ENCODE peak calls at places on chromosomes 13 and 19, in six cellular contexts. One of them, this sample, is unnamed.

GRCh38 chr13:44231786-44232516 is 141.7 kb upstream of the SERP2 start:
- DNase-seq in H9: peak
- DNase-seq in H1: peak
- DNase-seq in neuronal stem cell: peak
- DNase-seq in IMR-90: peak
- DNase-seq in mesenchymal stem cell: peak
- DNase-seq in this sample: peak

GRCh38 chr19:44010468-44010867 is 7.7 kb downstream of the ZNF230 start:
- DNase-seq in H9: no peak
- DNase-seq in H1: no peak
- DNase-seq in neuronal stem cell: no peak
- DNase-seq in IMR-90: no peak
- DNase-seq in mesenchymal stem cell: no peak
- DNase-seq in this sample: no peak

GRCh38 chr13:32081591-32081990 is 50.0 kb downstream of the FRY start:
- DNase-seq in H9: no peak
- DNase-seq in H1: no peak
- DNase-seq in neuronal stem cell: no peak
- DNase-seq in IMR-90: no peak
- DNase-seq in mesenchymal stem cell: no peak
- DNase-seq in this sample: no peak

GRCh38 chr19:12801466-12802266 is at the start of the genes PRDX2 and THSD8:
- DNase-seq in H9: peak
- DNase-seq in H1: no peak
- DNase-seq in neuronal stem cell: peak
- DNase-seq in IMR-90: peak
- DNase-seq in mesenchymal stem cell: peak
- DNase-seq in this sample: no peak

GRCh38 chr19:42422092-42422575 is 5.1 kb downstream of the LIPE start:
- DNase-seq in H9: no peak
- DNase-seq in H1: no peak
- DNase-seq in neuronal stem cell: no peak
- DNase-seq in IMR-90: no peak
- DNase-seq in mesenchymal stem cell: no peak
- DNase-seq in this sample: no peak

GRCh38 chr13:34143637-34144036 is 325.7 kb downstream of the RFC3 start:
- DNase-seq in H9: no peak
- DNase-seq in H1: no peak
- DNase-seq in neuronal stem cell: no peak
- DNase-seq in IMR-90: no peak
- DNase-seq in mesenchymal stem cell: no peak
- DNase-seq in this sample: no peak

GRCh38 chr13:108363651-108364050 is 94.1 kb downstream of the TNFSF13B start:
- DNase-seq in H9: no peak
- DNase-seq in H1: no peak
- DNase-seq in neuronal stem cell: no peak
- DNase-seq in IMR-90: no peak
- DNase-seq in mesenchymal stem cell: no peak
- DNase-seq in this sample: no peak

GRCh38 chr19:750640-751423 is at the start of gene MISP:
- DNase-seq in H9: no peak
- DNase-seq in H1: no peak
- DNase-seq in neuronal stem cell: no peak
- DNase-seq in IMR-90: no peak
- DNase-seq in mesenchymal stem cell: no peak
- DNase-seq in this sample: no peak

GRCh38 chr19:36115453-36116343 is at the start of gene TBCB:
- DNase-seq in H9: no peak
- DNase-seq in H1: no peak
- DNase-seq in neuronal stem cell: no peak
- DNase-seq in IMR-90: peak
- DNase-seq in mesenchymal stem cell: peak
- DNase-seq in this sample: no peak

GRCh38 chr19:13881692-13882418 is 4.9 kb downstream of the NANOS3 start:
- DNase-seq in H9: no peak
- DNase-seq in H1: no peak
- DNase-seq in neuronal stem cell: no peak
- DNase-seq in IMR-90: peak
- DNase-seq in mesenchymal stem cell: peak
- DNase-seq in this sample: peak

GRCh38 chr19:21569497-21569870 is 64.1 kb downstream of the ZNF429 start:
- DNase-seq in H9: no peak
- DNase-seq in H1: no peak
- DNase-seq in neuronal stem cell: no peak
- DNase-seq in IMR-90: no peak
- DNase-seq in mesenchymal stem cell: no peak
- DNase-seq in this sample: peak

GRCh38 chr19:35068941-35069634 is 27.6 kb downstream of the HPN start:
- DNase-seq in H9: no peak
- DNase-seq in H1: no peak
- DNase-seq in neuronal stem cell: no peak
- DNase-seq in IMR-90: no peak
- DNase-seq in mesenchymal stem cell: no peak
- DNase-seq in this sample: no peak

GRCh38 chr13:24270639-24271131 is 38.7 kb upstream of the C1QTNF9 start:
- DNase-seq in H9: no peak
- DNase-seq in H1: no peak
- DNase-seq in neuronal stem cell: no peak
- DNase-seq in IMR-90: peak
- DNase-seq in mesenchymal stem cell: peak
- DNase-seq in this sample: peak

GRCh38 chr13:47603365-47603764 is 397.7 kb downstream of the SUCLA2 start:
- DNase-seq in H9: no peak
- DNase-seq in H1: no peak
- DNase-seq in neuronal stem cell: no peak
- DNase-seq in IMR-90: peak
- DNase-seq in mesenchymal stem cell: no peak
- DNase-seq in this sample: no peak
- H3K14ac ChIP-seq in H9: no peak
- H3K14ac ChIP-seq in H1: no peak
- H3K14ac ChIP-seq in neuronal stem cell: no peak
- H3K14ac ChIP-seq in IMR-90: no peak
- H3K14ac ChIP-seq in mesenchymal stem cell: no peak
- H3K14ac ChIP-seq in this sample: no peak

GRCh38 chr19:19385900-19386339 is 19.6 kb upstream of the GATAD2A start:
- DNase-seq in H9: peak
- DNase-seq in H1: no peak
- DNase-seq in neuronal stem cell: no peak
- DNase-seq in IMR-90: no peak
- DNase-seq in mesenchymal stem cell: no peak
- DNase-seq in this sample: peak
- H2BK5ac ChIP-seq in H9: no peak
- H2BK5ac ChIP-seq in H1: peak
- H2BK5ac ChIP-seq in neuronal stem cell: peak
- H2BK5ac ChIP-seq in IMR-90: no peak
- H2BK5ac ChIP-seq in mesenchymal stem cell: no peak
- H2BK5ac ChIP-seq in this sample: peak

GRCh38 chr13:41547253-41548000 is 90.1 kb downstream of the RGCC start:
- DNase-seq in H9: no peak
- DNase-seq in H1: no peak
- DNase-seq in neuronal stem cell: no peak
- DNase-seq in IMR-90: no peak
- DNase-seq in mesenchymal stem cell: no peak
- DNase-seq in this sample: no peak
- H2BK120ac ChIP-seq in H9: no peak
- H2BK120ac ChIP-seq in H1: no peak
- H2BK120ac ChIP-seq in neuronal stem cell: no peak
- H2BK120ac ChIP-seq in IMR-90: peak
- H2BK120ac ChIP-seq in mesenchymal stem cell: no peak
- H2BK120ac ChIP-seq in this sample: no peak

GRCh38 chr13:111862836-111863815 is 203.8 kb upstream of the SOX1 start:
- DNase-seq in H9: no peak
- DNase-seq in H1: no peak
- DNase-seq in neuronal stem cell: no peak
- DNase-seq in IMR-90: no peak
- DNase-seq in mesenchymal stem cell: no peak
- DNase-seq in this sample: no peak
- H3K14ac ChIP-seq in H9: peak
- H3K14ac ChIP-seq in H1: no peak
- H3K14ac ChIP-seq in neuronal stem cell: peak
- H3K14ac ChIP-seq in IMR-90: no peak
- H3K14ac ChIP-seq in mesenchymal stem cell: no peak
- H3K14ac ChIP-seq in this sample: no peak

GRCh38 chr19:2540646-2541454 is 64.9 kb downstream of the GADD45B start:
- DNase-seq in H9: peak
- DNase-seq in H1: peak
- DNase-seq in neuronal stem cell: peak
- DNase-seq in IMR-90: peak
- DNase-seq in mesenchymal stem cell: peak
- DNase-seq in this sample: peak
- H2BK5ac ChIP-seq in H9: peak
- H2BK5ac ChIP-seq in H1: peak
- H2BK5ac ChIP-seq in neuronal stem cell: peak
- H2BK5ac ChIP-seq in IMR-90: peak
- H2BK5ac ChIP-seq in mesenchymal stem cell: peak
- H2BK5ac ChIP-seq in this sample: peak

GRCh38 chr13:59584902-59585670 is 578.6 kb downstream of the DIAPH3 start:
- DNase-seq in H9: no peak
- DNase-seq in H1: no peak
- DNase-seq in neuronal stem cell: no peak
- DNase-seq in IMR-90: no peak
- DNase-seq in mesenchymal stem cell: no peak
- DNase-seq in this sample: peak

GRCh38 chr13:59584101-59584500 is 579.6 kb downstream of the DIAPH3 start:
- DNase-seq in H9: no peak
- DNase-seq in H1: no peak
- DNase-seq in neuronal stem cell: no peak
- DNase-seq in IMR-90: no peak
- DNase-seq in mesenchymal stem cell: no peak
- DNase-seq in this sample: no peak

GRCh38 chr13:59588717-59589067 is 575.0 kb downstream of the DIAPH3 start:
- DNase-seq in H9: no peak
- DNase-seq in H1: no peak
- DNase-seq in neuronal stem cell: no peak
- DNase-seq in IMR-90: no peak
- DNase-seq in mesenchymal stem cell: no peak
- DNase-seq in this sample: no peak

GRCh38 chr13:59587030-59587429 is 576.7 kb downstream of the DIAPH3 start:
- DNase-seq in H9: no peak
- DNase-seq in H1: no peak
- DNase-seq in neuronal stem cell: no peak
- DNase-seq in IMR-90: no peak
- DNase-seq in mesenchymal stem cell: no peak
- DNase-seq in this sample: no peak

GRCh38 chr13:59587971-59588716 is 575.6 kb downstream of the DIAPH3 start:
- DNase-seq in H9: no peak
- DNase-seq in H1: no peak
- DNase-seq in neuronal stem cell: peak
- DNase-seq in IMR-90: no peak
- DNase-seq in mesenchymal stem cell: no peak
- DNase-seq in this sample: no peak
- H2BK120ac ChIP-seq in H9: no peak
- H2BK120ac ChIP-seq in H1: peak
- H2BK120ac ChIP-seq in neuronal stem cell: no peak
- H2BK120ac ChIP-seq in IMR-90: no peak
- H2BK120ac ChIP-seq in mesenchymal stem cell: no peak
- H2BK120ac ChIP-seq in this sample: no peak

GRCh38 chr13:51044023-51044665 is 66.9 kb downstream of the C13orf42 start:
- DNase-seq in H9: no peak
- DNase-seq in H1: no peak
- DNase-seq in neuronal stem cell: no peak
- DNase-seq in IMR-90: no peak
- DNase-seq in mesenchymal stem cell: no peak
- DNase-seq in this sample: no peak
- H3K14ac ChIP-seq in H9: no peak
- H3K14ac ChIP-seq in H1: no peak
- H3K14ac ChIP-seq in neuronal stem cell: no peak
- H3K14ac ChIP-seq in IMR-90: no peak
- H3K14ac ChIP-seq in mesenchymal stem cell: no peak
- H3K14ac ChIP-seq in this sample: no peak

GRCh38 chr13:73171926-73172325 is 113.1 kb downstream of the KLF5 start:
- DNase-seq in H9: peak
- DNase-seq in H1: no peak
- DNase-seq in neuronal stem cell: no peak
- DNase-seq in IMR-90: peak
- DNase-seq in mesenchymal stem cell: peak
- DNase-seq in this sample: no peak

GRCh38 chr13:73171242-73171641 is 112.4 kb downstream of the KLF5 start:
- DNase-seq in H9: no peak
- DNase-seq in H1: no peak
- DNase-seq in neuronal stem cell: no peak
- DNase-seq in IMR-90: no peak
- DNase-seq in mesenchymal stem cell: no peak
- DNase-seq in this sample: peak

GRCh38 chr13:73174521-73175010 is 115.8 kb downstream of the KLF5 start:
- DNase-seq in H9: no peak
- DNase-seq in H1: no peak
- DNase-seq in neuronal stem cell: no peak
- DNase-seq in IMR-90: no peak
- DNase-seq in mesenchymal stem cell: no peak
- DNase-seq in this sample: peak

GRCh38 chr13:73169971-73170370 is 111.2 kb downstream of the KLF5 start:
- DNase-seq in H9: no peak
- DNase-seq in H1: no peak
- DNase-seq in neuronal stem cell: no peak
- DNase-seq in IMR-90: no peak
- DNase-seq in mesenchymal stem cell: no peak
- DNase-seq in this sample: no peak

DNA sequence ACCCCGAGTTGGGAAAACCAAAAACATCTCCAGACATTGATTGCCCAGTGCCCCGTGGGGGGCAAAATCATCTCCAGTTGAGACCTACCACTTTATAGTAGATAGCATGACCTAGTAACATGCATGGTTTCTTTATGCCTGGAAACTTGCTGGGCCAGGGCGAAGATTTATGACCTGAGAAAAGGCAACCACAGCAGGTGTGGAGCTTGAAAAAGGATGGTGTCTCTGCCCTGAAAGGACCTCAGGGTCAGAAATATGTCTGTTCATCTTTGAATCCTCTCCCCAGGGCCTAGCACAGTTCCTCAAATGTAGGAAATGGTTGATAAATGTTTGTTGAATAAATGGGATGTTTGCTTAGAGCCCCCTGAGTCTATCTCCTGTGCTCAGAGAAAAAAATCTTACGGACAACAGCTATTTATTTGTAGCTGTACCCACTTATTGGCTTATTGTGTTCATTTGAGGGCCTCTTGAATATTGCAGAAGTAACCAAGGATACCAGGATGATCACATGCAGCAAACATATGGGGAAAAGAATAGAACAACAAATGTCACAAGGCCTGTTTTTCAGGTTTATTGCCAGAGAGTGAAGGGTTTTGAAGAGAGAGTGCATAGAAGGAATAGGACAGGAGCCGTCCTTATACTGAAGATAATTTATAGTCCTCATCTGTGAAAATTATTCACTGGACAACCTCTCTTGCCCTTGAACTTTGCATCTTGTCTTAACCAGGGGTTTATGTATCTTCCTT is 114.5 kb downstream of the KLF5 start:
- DNase-seq in H9: no peak
- DNase-seq in H1: no peak
- DNase-seq in neuronal stem cell: no peak
- DNase-seq in IMR-90: no peak
- DNase-seq in mesenchymal stem cell: no peak
- DNase-seq in this sample: peak
- H2BK5ac ChIP-seq in H9: no peak
- H2BK5ac ChIP-seq in H1: no peak
- H2BK5ac ChIP-seq in neuronal stem cell: no peak
- H2BK5ac ChIP-seq in IMR-90: no peak
- H2BK5ac ChIP-seq in mesenchymal stem cell: no peak
- H2BK5ac ChIP-seq in this sample: no peak